ENCODE peak calls at places on chromosome 19, in five cellular contexts. S is lower leg skin, X is progenitor cell of endocrine pancreas, P is tibial artery, W is thyroid gland. Z is an unnamed sample.

GRCh38 chr19:39916851-39917396 is 17.5 kb downstream of the FCGBP start:
- DNase-seq in S (peak; percentile 48), X (no peak), P (no peak), W (no peak), Z (no peak)

GRCh38 chr19:30077851-30078355 is 135.9 kb downstream of the URI1 start:
- DNase-seq in S (no peak), X (no peak), P (no peak), W (no peak), Z (no peak)

GRCh38 chr19:1224047-1224825 is 13.6 kb downstream of the CBARP start:
- DNase-seq in S (no peak), X (no peak), P (no peak), W (no peak), Z (no peak)

GRCh38 chr19:32165750-32166149 is 179.7 kb upstream of the ZNF507 start:
- DNase-seq in S (peak; percentile 32), X (no peak), P (no peak), W (no peak), Z (no peak)

GRCh38 chr19:10420444-10421239 is at the start of gene PDE4A:
- DNase-seq in S (peak; percentile 87), X (no peak), P (no peak), W (no peak), Z (no peak)

GRCh38 chr19:50717026-50717723 is 2.4 kb downstream of the SHANK1 start:
- DNase-seq in S (no peak), X (no peak), P (no peak), W (no peak), Z (no peak)

GRCh38 chr19:1221141-1221903 is 15.7 kb downstream of the STK11 start:
- DNase-seq in S (no peak), X (no peak), P (no peak), W (peak; percentile 44), Z (no peak)

GRCh38 chr19:2415281-2415972 is 12.0 kb downstream of the TIMM13 start:
- DNase-seq in S (no peak), X (no peak), P (no peak), W (no peak), Z (no peak)

GRCh38 chr19:46753420-46754155 is 7.3 kb upstream of the STRN4 start:
- DNase-seq in S (no peak), X (no peak), P (peak; percentile 46), W (peak; percentile 73), Z (no peak)

GRCh38 chr19:45591004-45591637 is 6.5 kb upstream of the OPA3 start:
- DNase-seq in S (no peak), X (peak; percentile 43), P (no peak), W (peak; percentile 59), Z (no peak)

GRCh38 chr19:10226376-10227214 is 4.5 kb downstream of the S1PR2 start:
- DNase-seq in S (peak; percentile 96), X (no peak), P (peak; percentile 84), W (peak; percentile 20), Z (no peak)

GRCh38 chr19:53540091-53540490 is 2.1 kb downstream of the ZNF331 start:
- DNase-seq in S (no peak), X (no peak), P (no peak), W (no peak), Z (no peak)

DNA sequence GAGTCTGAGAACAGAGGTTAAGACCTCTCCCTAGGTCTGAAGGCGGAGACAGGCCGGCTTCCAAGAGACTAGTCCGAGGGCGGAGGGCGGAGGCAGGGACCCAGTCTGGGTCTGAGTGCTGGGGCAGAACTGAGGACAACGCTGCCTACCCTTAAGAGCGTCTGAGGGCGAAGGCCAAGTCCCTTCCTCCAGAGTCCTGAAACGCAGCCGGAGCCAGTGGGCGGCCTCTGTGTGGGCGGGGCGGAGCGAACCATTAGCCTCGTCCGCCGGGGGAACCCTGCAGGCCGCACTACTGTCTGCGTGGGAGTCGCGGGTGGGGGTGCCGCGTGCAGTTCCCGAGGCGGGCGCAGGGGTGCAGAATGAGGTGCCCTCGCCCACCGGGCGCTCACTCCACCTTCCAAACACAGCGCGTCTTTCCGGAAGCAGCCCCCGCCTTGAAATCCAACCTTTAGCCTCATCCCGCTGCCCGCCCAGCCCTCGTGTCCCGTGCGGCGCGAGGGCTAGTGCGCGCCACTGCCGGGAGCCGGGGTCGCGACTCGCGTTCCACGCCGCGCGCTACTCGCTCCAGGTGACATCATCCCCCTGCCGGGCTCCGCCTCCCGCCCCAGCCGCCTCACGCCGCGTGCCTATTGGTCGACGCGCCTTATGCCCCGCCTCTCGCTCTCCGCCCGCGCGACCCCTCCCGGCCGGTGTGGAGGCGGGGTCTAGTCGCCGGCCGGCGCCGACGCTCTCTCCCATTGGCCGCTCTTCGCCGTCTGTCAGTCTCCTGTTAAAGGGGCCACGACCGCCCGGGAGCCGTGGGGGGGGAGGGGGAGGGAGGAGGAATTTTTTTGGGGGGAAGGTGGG is at the start of gene C19orf73:
- DNase-seq in S (peak; percentile 99), X (peak; percentile 91), P (peak; percentile 91), W (peak; percentile 94), Z (peak; percentile 99)
- TF ChIP-seq CTCF in S (no peak), X (no peak), P (peak; percentile 22), W (no peak), Z (peak; percentile 43)

GRCh38 chr19:35142531-35143230 is 374 bp upstream of the FXYD7 start:
- DNase-seq in S (no peak), X (peak; percentile 49), P (peak; percentile 36), W (no peak), Z (no peak)
- TF ChIP-seq CTCF in S (no peak), X (peak; percentile 66), P (no peak), W (peak; percentile 60), Z (peak; percentile 84)

DNA sequence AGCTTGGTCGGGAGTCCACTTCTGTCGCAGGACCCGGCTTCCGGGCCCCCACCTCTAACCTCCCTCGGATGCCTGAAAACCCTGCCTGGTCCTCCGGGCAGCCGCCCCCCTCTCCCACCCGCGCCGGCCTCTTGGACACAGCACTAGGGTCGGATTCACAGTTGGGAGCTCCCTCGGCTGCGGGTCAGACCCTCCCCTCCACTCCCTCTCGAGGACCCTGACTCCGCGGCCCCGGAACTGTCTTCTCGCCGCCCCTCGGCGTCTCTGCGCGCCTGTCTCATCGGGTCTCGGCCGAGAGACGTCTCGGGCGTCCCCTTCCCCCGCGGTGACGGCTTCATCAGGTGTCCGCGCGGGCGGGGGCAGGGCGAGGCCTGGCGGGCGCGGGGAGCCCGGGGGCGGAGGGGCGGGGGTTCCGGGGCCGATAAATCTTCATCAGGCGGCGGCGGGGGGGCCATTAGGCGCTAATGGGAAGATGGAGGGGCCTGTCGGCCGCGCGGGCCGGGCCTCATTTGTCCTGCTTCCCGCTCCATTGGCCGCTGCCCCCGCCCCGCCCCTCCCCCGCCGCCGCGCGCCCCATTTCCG is 11.7 kb upstream of the ERFL start:
- DNase-seq in S (no peak), X (peak; percentile 26), P (no peak), W (no peak), Z (no peak)
- TF ChIP-seq CTCF in S (no peak), X (no peak), P (no peak), W (no peak), Z (no peak)

GRCh38 chr19:16441661-16442071 is 30.1 kb downstream of the EPS15L1 start:
- DNase-seq in S (no peak), X (peak; percentile 32), P (no peak), W (peak; percentile 41), Z (no peak)
- TF ChIP-seq CTCF in S (no peak), X (peak; percentile 65), P (no peak), W (peak; percentile 30), Z (peak; percentile 71)

DNA sequence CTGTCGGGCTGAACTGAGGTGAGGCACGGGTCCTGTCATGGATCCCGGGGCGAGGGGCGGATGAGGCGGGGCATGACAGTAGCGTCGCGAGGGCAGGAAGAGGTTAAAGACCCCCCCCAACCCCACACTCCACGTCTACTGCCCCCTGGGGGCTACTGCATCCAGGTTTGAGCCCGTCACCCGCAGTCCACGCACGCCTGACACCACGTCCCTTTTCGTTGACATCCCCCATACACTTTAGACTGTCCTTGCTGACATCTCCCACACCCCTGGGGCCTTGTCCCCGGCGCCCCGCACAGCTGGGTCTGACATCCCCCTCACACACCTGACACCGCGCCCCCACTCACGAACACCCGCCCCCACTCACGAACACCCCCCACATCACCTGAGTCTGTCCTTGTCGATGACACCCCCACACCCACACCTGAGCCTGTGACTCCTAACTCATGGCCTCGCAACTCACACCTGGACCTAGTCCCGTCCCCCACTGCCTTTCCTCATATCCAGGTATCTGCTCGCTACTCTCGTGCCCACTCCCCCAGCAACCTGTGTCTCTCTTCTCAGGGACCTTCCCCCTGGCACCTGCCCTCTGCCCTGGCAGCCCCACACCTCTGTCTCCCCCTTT is 416 bp downstream of the SLC25A42 start:
- DNase-seq in S (peak; percentile 89), X (no peak), P (peak; percentile 35), W (no peak), Z (no peak)
- TF ChIP-seq CTCF in S (no peak), X (peak; percentile 50), P (no peak), W (peak; percentile 21), Z (peak; percentile 55)

GRCh38 chr19:7421941-7422744 is 66.7 kb downstream of the PEX11G start:
- DNase-seq in S (no peak), X (no peak), P (no peak), W (no peak), Z (no peak)
- TF ChIP-seq CTCF in S (no peak), X (no peak), P (no peak), W (no peak), Z (no peak)

DNA sequence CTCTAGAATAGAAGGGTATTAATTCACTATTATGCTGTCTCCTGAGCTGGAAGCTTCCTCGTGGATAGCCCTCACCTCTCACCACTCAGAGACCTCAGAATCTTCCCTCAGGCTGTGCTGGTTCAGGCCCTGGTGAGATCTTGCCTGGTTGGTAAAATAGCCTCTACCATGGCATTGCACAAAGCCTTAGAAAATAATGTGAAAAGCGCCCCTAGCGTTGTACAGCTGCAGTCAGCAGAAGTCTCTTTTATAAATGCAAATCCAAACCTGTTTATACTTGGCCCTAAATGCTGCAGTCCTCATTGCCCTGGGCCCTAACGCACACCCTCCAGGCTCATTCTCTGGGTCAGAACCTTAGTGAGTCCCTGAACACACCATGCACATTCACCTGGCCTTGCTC is 150.9 kb downstream of the KCTD15 start:
- DNase-seq in S (peak; percentile 48), X (no peak), P (no peak), W (no peak), Z (no peak)
- TF ChIP-seq CTCF in S (no peak), X (peak; percentile 33), P (no peak), W (no peak), Z (no peak)

DNA sequence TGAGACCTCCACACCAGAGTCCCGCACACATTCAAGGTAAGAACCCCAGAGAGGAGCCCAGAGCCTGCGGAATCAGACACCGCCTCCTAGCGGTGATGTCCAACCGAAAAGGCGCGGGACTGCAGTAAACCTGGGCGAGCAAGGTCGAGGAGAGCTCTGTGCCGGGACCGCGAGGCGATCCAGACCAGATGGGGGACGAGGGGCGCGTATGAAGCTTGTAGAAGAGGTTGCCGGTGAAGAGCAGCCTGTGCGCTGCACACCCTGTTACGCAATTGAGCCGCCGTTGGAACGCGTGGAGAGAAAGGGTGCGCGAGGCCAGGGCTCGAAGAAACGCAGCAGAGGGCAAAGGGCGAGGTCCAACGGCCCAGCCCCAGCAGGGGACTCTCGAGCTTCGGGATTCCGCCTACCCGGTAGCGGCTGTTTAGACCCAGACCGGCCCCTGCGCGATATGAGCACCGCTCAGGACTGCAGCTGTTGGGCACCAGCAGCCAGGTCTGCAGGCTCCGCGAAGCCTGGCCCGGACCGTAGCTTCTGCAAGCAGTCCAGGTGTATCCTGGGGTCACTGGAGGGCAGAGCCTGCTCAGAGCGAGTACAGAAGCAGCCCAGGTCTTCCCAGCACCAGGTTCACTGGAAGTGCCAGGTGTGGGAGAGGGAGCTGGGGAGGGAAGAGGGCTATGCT is 65.9 kb upstream of the ZNF599 start:
- DNase-seq in S (no peak), X (peak; percentile 31), P (no peak), W (no peak), Z (no peak)
- TF ChIP-seq CTCF in S (no peak), X (peak; percentile 66), P (no peak), W (peak; percentile 16), Z (no peak)

GRCh38 chr19:34960103-34960805 is 3.8 kb downstream of the ZNF792 start:
- DNase-seq in S (peak; percentile 43), X (no peak), P (no peak), W (no peak), Z (no peak)
- TF ChIP-seq CTCF in S (no peak), X (no peak), P (no peak), W (no peak), Z (no peak)